ENCODE peak calls at places on chromosomes 11 and 22, in eight cellular contexts. T, D, M, Q, X, J, C and E are unnamed samples.

GRCh38 chr11:44623321-44623715 is 57.9 kb downstream of the CD82 start:
- DNase-seq in D (no peak), X (peak; percentile 10), C (peak; percentile 14), J (peak; percentile 7), Q (no peak), T (no peak), M (peak; percentile 58), E (no peak)

GRCh38 chr11:22666700-22667439 is 459 bp downstream of the GAS2 start:
- DNase-seq in T (no peak), C (peak; percentile 22), X (no peak), J (peak; percentile 50), Q (no peak), M (peak; percentile 79), D (no peak), E (no peak)

GRCh38 chr22:48389916-48390315 is 1437.8 kb downstream of the BRD1 start:
- DNase-seq in Q (no peak), T (no peak), J (no peak), C (no peak), D (no peak), X (no peak), M (no peak), E (no peak)

GRCh38 chr22:35315855-35316745 is 16.4 kb downstream of the TOM1 start:
- DNase-seq in C (no peak), M (no peak), D (no peak), J (peak; percentile 78), Q (peak; percentile 65), X (peak; percentile 76), T (no peak), E (no peak)

GRCh38 chr11:74134661-74135515 is 35.9 kb downstream of the C2CD3 start:
- DNase-seq in Q (no peak), C (no peak), X (no peak), T (no peak), J (no peak), M (no peak), D (no peak), E (no peak)

GRCh38 chr11:119315139-119316016 is 1.6 kb downstream of the MCAM start:
- DNase-seq in J (peak; percentile 45), M (peak; percentile 56), X (no peak), Q (no peak), T (no peak), D (no peak), C (no peak), E (no peak)

GRCh38 chr11:15770798-15771414 is 585.4 kb downstream of the SOX6 start:
- DNase-seq in J (peak; percentile 24), Q (no peak), X (no peak), M (no peak), T (peak; percentile 39), C (no peak), D (peak; percentile 29), E (peak; percentile 9)

GRCh38 chr11:122851366-122852011 is 13.2 kb downstream of the CRTAM start:
- DNase-seq in T (no peak), Q (no peak), D (no peak), X (no peak), C (no peak), J (no peak), M (no peak), E (no peak)

GRCh38 chr11:130449996-130450419 is 1.6 kb downstream of the ADAMTS15 start:
- DNase-seq in D (no peak), M (no peak), T (peak; percentile 42), J (peak; percentile 22), X (peak; percentile 34), Q (peak; percentile 86), C (peak; percentile 48), E (no peak)

GRCh38 chr11:45672593-45672992 is 7.2 kb upstream of the CHST1 start:
- DNase-seq in M (no peak), X (no peak), T (no peak), D (no peak), C (no peak), Q (no peak), J (no peak), E (no peak)

GRCh38 chr11:69008774-69009440 is 4.1 kb downstream of the MRGPRF start:
- DNase-seq in C (peak; percentile 80), X (peak; percentile 81), Q (no peak), J (peak; percentile 43), M (peak; percentile 80), D (peak; percentile 96), T (peak; percentile 76), E (peak; percentile 100)

GRCh38 chr11:112292785-112293407 is 32.2 kb upstream of the PLET1 start:
- DNase-seq in D (no peak), M (no peak), J (peak; percentile 61), T (no peak), Q (no peak), X (peak; percentile 72), C (no peak), E (no peak)

GRCh38 chr11:10109836-10110235 is 184.2 kb downstream of the SBF2 start:
- DNase-seq in X (peak; percentile 30), M (no peak), T (no peak), D (no peak), Q (no peak), J (no peak), C (no peak), E (no peak)

GRCh38 chr22:46041642-46042041 is 64.7 kb upstream of the WNT7B start:
- DNase-seq in C (peak; percentile 30), Q (peak; percentile 41), M (peak; percentile 39), X (no peak), J (no peak), D (no peak), T (no peak), E (no peak)

GRCh38 chr11:65586676-65587075 is 8.9 kb downstream of the KCNK7 start:
- DNase-seq in Q (no peak), M (no peak), X (no peak), C (no peak), T (no peak), J (no peak), D (no peak), E (no peak)

GRCh38 chr22:40967120-40967760 is 16.1 kb downstream of the RBX1 start:
- DNase-seq in D (no peak), M (no peak), X (no peak), T (no peak), Q (no peak), C (no peak), J (no peak), E (no peak)

GRCh38 chr22:40965936-40966557 is 14.9 kb downstream of the RBX1 start:
- DNase-seq in T (no peak), C (no peak), J (no peak), X (no peak), D (no peak), Q (no peak), M (no peak), E (no peak)

DNA sequence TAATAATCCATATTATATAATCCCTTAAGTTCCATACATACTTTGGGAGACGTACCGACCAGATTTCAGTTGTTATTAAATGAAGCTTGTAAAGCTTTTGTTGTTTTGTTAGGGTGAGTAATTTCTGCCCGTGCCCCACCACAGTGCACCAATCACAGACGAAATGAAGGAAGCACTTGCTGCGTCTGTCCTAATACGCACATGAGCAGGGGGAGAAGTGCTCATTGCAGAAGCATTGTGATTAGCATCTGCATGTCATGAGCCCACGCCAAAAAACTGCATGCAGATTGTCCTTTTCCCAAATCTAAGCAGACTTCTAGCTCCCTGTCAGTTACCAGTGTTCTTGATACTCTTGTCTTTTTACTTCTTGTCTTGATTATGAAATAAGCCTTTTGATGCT is 15.5 kb downstream of the RBX1 start:
- DNase-seq in Q (no peak), D (no peak), C (no peak), T (no peak), X (no peak), J (no peak), M (no peak), E (no peak)
- TF ChIP-seq POLR2A in Q (no peak), D (no peak), C (no peak), T (no peak), X (no peak), J (no peak), M (no peak), E (no peak)

GRCh38 chr22:41191467-41191866 is 13.6 kb upstream of the L3MBTL2 start:
- DNase-seq in X (no peak), C (no peak), D (no peak), M (no peak), Q (peak; percentile 15), J (no peak), T (no peak), E (no peak)

GRCh38 chr22:41201146-41201545 is 4.0 kb upstream of the L3MBTL2 start:
- DNase-seq in D (no peak), J (no peak), M (no peak), X (no peak), C (no peak), Q (no peak), T (no peak), E (no peak)

GRCh38 chr22:41193829-41194228 is 11.3 kb upstream of the L3MBTL2 start:
- DNase-seq in D (no peak), Q (no peak), J (no peak), C (no peak), M (no peak), X (no peak), T (no peak), E (no peak)

GRCh38 chr22:41197808-41198585 is 7.1 kb upstream of the L3MBTL2 start:
- DNase-seq in D (peak; percentile 47), Q (no peak), C (no peak), T (peak; percentile 29), X (no peak), J (peak; percentile 56), M (peak; percentile 57), E (peak; percentile 43)

DNA sequence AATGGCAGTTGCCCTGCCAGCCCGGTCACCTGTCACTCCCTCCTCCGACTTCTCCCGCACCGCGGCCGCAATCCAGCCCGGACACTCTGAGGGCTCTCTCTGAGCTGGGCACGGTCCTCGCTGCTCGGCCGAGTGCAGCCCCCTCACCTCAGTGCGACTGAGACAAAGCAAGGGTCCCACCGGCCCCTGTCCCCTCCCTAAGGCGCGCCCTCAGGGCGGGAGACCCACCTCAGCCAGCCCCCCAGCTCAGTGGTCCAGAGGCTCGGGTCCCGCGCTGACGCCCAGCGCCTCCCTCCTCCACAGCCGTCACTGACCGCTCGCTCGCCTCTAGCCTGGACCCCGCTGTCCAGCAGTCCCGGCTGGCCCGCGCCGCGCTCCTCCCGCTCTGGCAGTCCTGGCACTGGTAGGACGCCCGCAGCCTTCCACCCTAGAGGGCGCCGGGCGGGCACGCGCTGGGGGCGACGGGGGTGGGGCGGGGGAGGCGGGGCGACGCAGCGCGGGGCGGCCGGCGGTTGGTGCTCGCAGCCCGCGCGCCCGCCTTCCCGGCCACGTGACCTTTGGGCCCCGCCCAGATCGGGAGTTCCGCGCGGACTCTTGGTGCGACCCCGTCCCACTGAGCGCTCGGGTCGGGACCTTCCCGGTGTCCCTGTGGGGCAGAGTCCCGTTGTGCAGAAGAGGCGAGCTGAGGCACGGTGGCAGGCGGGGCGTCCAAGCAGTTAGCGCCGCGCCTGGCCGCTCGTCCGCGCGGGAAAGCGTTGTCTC is 7.9 kb upstream of the L3MBTL2 start:
- DNase-seq in Q (peak; percentile 71), X (peak; percentile 61), C (peak; percentile 84), J (peak; percentile 83), M (peak; percentile 92), D (peak; percentile 68), T (peak; percentile 92), E (peak; percentile 73)
- TF ChIP-seq POLR2A in Q (no peak), X (no peak), C (no peak), J (peak; percentile 39), M (peak; percentile 34), D (no peak), T (no peak), E (no peak)

GRCh38 chr22:17084554-17085276 is at the start of gene IL17RA:
- DNase-seq in X (peak; percentile 90), Q (peak; percentile 87), J (peak; percentile 95), C (peak; percentile 90), D (peak; percentile 26), T (peak; percentile 98), M (peak; percentile 96), E (peak; percentile 82)
- TF ChIP-seq POLR2A in X (peak; percentile 26), Q (no peak), J (peak; percentile 72), C (peak; percentile 40), D (peak; percentile 56), T (peak; percentile 84), M (peak; percentile 87), E (peak; percentile 46)

GRCh38 chr22:36465232-36466021 is 16.0 kb downstream of the TXN2 start:
- DNase-seq in C (peak; percentile 72), M (peak; percentile 95), Q (peak; percentile 94), X (no peak), J (peak; percentile 97), D (peak; percentile 75), T (no peak), E (peak; percentile 64)
- TF ChIP-seq POLR2A in C (no peak), M (no peak), Q (no peak), X (no peak), J (peak; percentile 73), D (no peak), T (no peak), E (no peak)